ENCODE peak calls at places on chromosomes 16 and 17, in five cellular contexts. One of them, this sample, is unnamed.

GRCh38 chr17:6753006-6753445 is 2.8 kb upstream of the XAF1 start:
- DNase-seq in AG04450: peak
- DNase-seq in A549: no peak
- DNase-seq in mammary epithelial cell: peak
- DNase-seq in thoracic aorta: no peak
- DNase-seq in this sample: peak

GRCh38 chr16:85045641-85046471 is 18.3 kb downstream of the KIAA0513 start:
- DNase-seq in AG04450: no peak
- DNase-seq in A549: no peak
- DNase-seq in thoracic aorta: no peak
- DNase-seq in mammary epithelial cell: no peak
- DNase-seq in this sample: no peak

GRCh38 chr17:61248399-61248798 is 151.2 kb upstream of the TBX2 start:
- DNase-seq in AG04450: no peak
- DNase-seq in thoracic aorta: no peak
- DNase-seq in mammary epithelial cell: no peak
- DNase-seq in A549: peak
- DNase-seq in this sample: no peak

GRCh38 chr16:11494433-11494832 is 92.3 kb downstream of the LITAF start:
- DNase-seq in A549: no peak
- DNase-seq in AG04450: no peak
- DNase-seq in thoracic aorta: no peak
- DNase-seq in mammary epithelial cell: no peak
- DNase-seq in this sample: no peak

GRCh38 chr17:1793447-1793806 is 31.6 kb downstream of the SERPINF1 start:
- DNase-seq in AG04450: no peak
- DNase-seq in A549: no peak
- DNase-seq in mammary epithelial cell: peak
- DNase-seq in thoracic aorta: no peak
- DNase-seq in this sample: no peak

GRCh38 chr17:57603978-57604377 is 141.1 kb downstream of the CCDC182 start:
- DNase-seq in mammary epithelial cell: no peak
- DNase-seq in AG04450: no peak
- DNase-seq in thoracic aorta: no peak
- DNase-seq in A549: no peak
- DNase-seq in this sample: no peak

GRCh38 chr17:795276-795675 is 13.1 kb downstream of the MRM3 start:
- DNase-seq in AG04450: no peak
- DNase-seq in thoracic aorta: no peak
- DNase-seq in A549: no peak
- DNase-seq in mammary epithelial cell: no peak
- DNase-seq in this sample: no peak

GRCh38 chr16:5633845-5634440 is 536.3 kb upstream of the EEF2KMT start:
- DNase-seq in A549: peak
- DNase-seq in thoracic aorta: no peak
- DNase-seq in mammary epithelial cell: no peak
- DNase-seq in AG04450: no peak
- DNase-seq in this sample: no peak

GRCh38 chr17:40564195-40564882 is 933 bp downstream of the CCR7 start:
- DNase-seq in A549: no peak
- DNase-seq in thoracic aorta: no peak
- DNase-seq in AG04450: no peak
- DNase-seq in mammary epithelial cell: no peak
- DNase-seq in this sample: no peak

GRCh38 chr17:15157051-15157450 is 108.1 kb downstream of the PMP22 start:
- DNase-seq in thoracic aorta: no peak
- DNase-seq in A549: no peak
- DNase-seq in mammary epithelial cell: no peak
- DNase-seq in AG04450: no peak
- DNase-seq in this sample: no peak

GRCh38 chr17:17081304-17081940 is 39.2 kb downstream of the MPRIP start:
- DNase-seq in thoracic aorta: no peak
- DNase-seq in A549: no peak
- DNase-seq in AG04450: no peak
- DNase-seq in mammary epithelial cell: no peak
- DNase-seq in this sample: no peak

GRCh38 chr16:66470556-66470955 is 43.5 kb downstream of the BEAN1 start:
- DNase-seq in thoracic aorta: no peak
- DNase-seq in A549: no peak
- DNase-seq in mammary epithelial cell: no peak
- DNase-seq in AG04450: no peak
- DNase-seq in this sample: no peak

GRCh38 chr17:16141685-16142084 is 73.6 kb downstream of the NCOR1 start:
- DNase-seq in AG04450: no peak
- DNase-seq in thoracic aorta: no peak
- DNase-seq in A549: no peak
- DNase-seq in mammary epithelial cell: no peak
- DNase-seq in this sample: no peak

GRCh38 chr17:50397919-50398285 is 579 bp upstream of the LRRC59 start:
- DNase-seq in A549: no peak
- DNase-seq in thoracic aorta: no peak
- DNase-seq in AG04450: no peak
- DNase-seq in mammary epithelial cell: no peak
- DNase-seq in this sample: no peak

GRCh38 chr17:19347323-19348080 is 15.0 kb downstream of the B9D1 start:
- DNase-seq in A549: no peak
- DNase-seq in mammary epithelial cell: no peak
- DNase-seq in thoracic aorta: no peak
- DNase-seq in AG04450: no peak
- DNase-seq in this sample: no peak

GRCh38 chr17:55585629-55586028 is 74.4 kb upstream of the SMIM36 start:
- DNase-seq in thoracic aorta: no peak
- DNase-seq in mammary epithelial cell: no peak
- DNase-seq in A549: no peak
- DNase-seq in AG04450: no peak
- DNase-seq in this sample: no peak
- TF ChIP-seq CTCF in thoracic aorta: no peak
- TF ChIP-seq CTCF in mammary epithelial cell: peak
- TF ChIP-seq CTCF in A549: no peak
- TF ChIP-seq CTCF in AG04450: no peak
- TF ChIP-seq CTCF in this sample: no peak

DNA sequence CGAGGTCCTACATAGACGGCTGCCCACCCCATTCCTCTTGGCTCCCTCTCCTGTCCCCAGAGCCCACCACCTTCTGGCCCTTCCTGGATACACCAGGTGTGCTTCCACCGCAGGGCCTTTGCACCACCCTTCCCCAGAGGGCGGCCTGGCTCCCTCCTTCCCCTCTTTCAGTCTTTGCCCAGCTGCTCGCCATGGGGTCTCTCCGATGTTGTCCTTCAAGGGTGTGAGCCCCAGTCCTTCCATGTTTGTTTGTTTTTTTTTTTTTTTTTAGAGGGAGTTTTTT is 4.1 kb downstream of the RNF213 start:
- DNase-seq in A549: no peak
- DNase-seq in thoracic aorta: no peak
- DNase-seq in AG04450: no peak
- DNase-seq in mammary epithelial cell: no peak
- DNase-seq in this sample: no peak
- H3K4me3 ChIP-seq in A549: no peak
- H3K4me3 ChIP-seq in thoracic aorta: peak
- H3K4me3 ChIP-seq in AG04450: no peak
- H3K4me3 ChIP-seq in mammary epithelial cell: no peak
- H3K4me3 ChIP-seq in this sample: peak

GRCh38 chr17:75516619-75517276 is 420 bp downstream of the TSEN54 start:
- DNase-seq in A549: no peak
- DNase-seq in mammary epithelial cell: peak
- DNase-seq in thoracic aorta: no peak
- DNase-seq in AG04450: no peak
- DNase-seq in this sample: no peak

GRCh38 chr17:75521290-75521689 is 4.2 kb upstream of the LLGL2 start:
- DNase-seq in mammary epithelial cell: no peak
- DNase-seq in thoracic aorta: no peak
- DNase-seq in AG04450: no peak
- DNase-seq in A549: no peak
- DNase-seq in this sample: no peak

GRCh38 chr17:75517277-75517865 is 1.0 kb downstream of the TSEN54 start:
- DNase-seq in A549: no peak
- DNase-seq in AG04450: no peak
- DNase-seq in mammary epithelial cell: no peak
- DNase-seq in thoracic aorta: no peak
- DNase-seq in this sample: no peak

GRCh38 chr17:75518201-75518600 is 1.9 kb downstream of the TSEN54 start:
- DNase-seq in A549: no peak
- DNase-seq in AG04450: no peak
- DNase-seq in thoracic aorta: no peak
- DNase-seq in mammary epithelial cell: no peak
- DNase-seq in this sample: no peak

DNA sequence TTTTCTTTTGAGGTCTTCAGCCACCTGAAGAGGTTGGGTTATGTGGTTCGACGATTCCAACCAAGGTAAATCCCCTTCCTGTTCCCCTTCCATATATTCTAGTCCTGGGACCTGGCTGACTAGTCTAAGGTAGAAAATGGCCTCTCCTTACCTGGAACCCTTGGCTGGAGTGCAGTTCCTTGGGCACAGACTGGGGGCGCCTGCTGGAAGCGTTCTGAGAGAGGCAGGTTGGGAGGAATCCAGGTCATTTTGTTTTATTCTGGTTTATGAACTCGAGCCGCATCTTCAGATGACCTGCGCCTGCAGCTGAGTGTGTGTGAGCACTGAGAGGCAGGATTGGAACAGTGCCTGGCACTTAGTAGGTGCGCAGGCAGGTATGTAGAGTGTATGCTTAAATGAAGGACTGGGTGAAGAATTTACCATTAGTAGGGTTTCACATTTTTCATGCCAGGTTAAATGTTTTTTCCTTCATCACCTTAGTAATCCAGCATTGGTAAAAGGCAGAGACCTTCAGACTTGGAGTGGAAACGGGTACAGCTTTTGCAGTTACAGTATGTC is 2.7 kb downstream of the TSEN54 start:
- DNase-seq in AG04450: no peak
- DNase-seq in A549: no peak
- DNase-seq in mammary epithelial cell: no peak
- DNase-seq in thoracic aorta: no peak
- DNase-seq in this sample: no peak
- TF ChIP-seq CTCF in AG04450: no peak
- TF ChIP-seq CTCF in A549: no peak
- TF ChIP-seq CTCF in mammary epithelial cell: no peak
- TF ChIP-seq CTCF in thoracic aorta: no peak
- TF ChIP-seq CTCF in this sample: no peak

GRCh38 chr17:63477471-63478440 is 895 bp downstream of the ACE start:
- DNase-seq in A549: no peak
- DNase-seq in thoracic aorta: no peak
- DNase-seq in mammary epithelial cell: no peak
- DNase-seq in AG04450: no peak
- DNase-seq in this sample: no peak

GRCh38 chr17:63474914-63475460 is 1.9 kb upstream of the ACE start:
- DNase-seq in A549: no peak
- DNase-seq in thoracic aorta: no peak
- DNase-seq in AG04450: no peak
- DNase-seq in mammary epithelial cell: no peak
- DNase-seq in this sample: no peak

GRCh38 chr17:63475491-63476412 is 1.1 kb upstream of the ACE start:
- DNase-seq in thoracic aorta: no peak
- DNase-seq in AG04450: no peak
- DNase-seq in A549: no peak
- DNase-seq in mammary epithelial cell: no peak
- DNase-seq in this sample: no peak

GRCh38 chr17:63476857-63477470 is at the start of gene ACE:
- DNase-seq in mammary epithelial cell: no peak
- DNase-seq in thoracic aorta: no peak
- DNase-seq in A549: peak
- DNase-seq in AG04450: no peak
- DNase-seq in this sample: no peak

DNA sequence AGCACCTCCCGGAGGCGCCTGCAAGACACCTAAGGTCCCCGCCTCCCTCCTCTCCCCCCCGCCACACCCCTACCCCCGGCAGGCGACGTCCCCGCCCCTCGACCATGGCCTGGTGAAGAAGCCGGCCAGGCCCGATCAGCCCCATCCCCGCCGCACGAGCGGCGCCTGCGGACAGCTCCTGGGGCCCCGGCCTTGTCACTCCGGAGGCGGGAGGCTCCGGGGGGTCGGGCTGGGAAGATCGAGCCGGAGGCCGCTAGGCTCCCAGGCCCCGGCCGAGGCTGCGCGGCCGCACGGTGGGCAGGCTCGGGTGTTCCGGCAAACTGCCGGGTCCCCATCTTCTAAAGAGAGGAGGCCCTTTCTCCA is 386 bp upstream of the ACE start:
- DNase-seq in thoracic aorta: no peak
- DNase-seq in A549: no peak
- DNase-seq in AG04450: no peak
- DNase-seq in mammary epithelial cell: no peak
- DNase-seq in this sample: no peak
- H3K4me3 ChIP-seq in thoracic aorta: peak
- H3K4me3 ChIP-seq in A549: peak
- H3K4me3 ChIP-seq in AG04450: peak
- H3K4me3 ChIP-seq in mammary epithelial cell: no peak
- H3K4me3 ChIP-seq in this sample: peak

GRCh38 chr17:65278050-65278819 is 141.1 kb downstream of the RGS9 start:
- DNase-seq in AG04450: no peak
- DNase-seq in A549: peak
- DNase-seq in mammary epithelial cell: peak
- DNase-seq in thoracic aorta: no peak
- DNase-seq in this sample: no peak
- TF ChIP-seq CTCF in AG04450: peak
- TF ChIP-seq CTCF in A549: peak
- TF ChIP-seq CTCF in mammary epithelial cell: peak
- TF ChIP-seq CTCF in thoracic aorta: peak
- TF ChIP-seq CTCF in this sample: peak

DNA sequence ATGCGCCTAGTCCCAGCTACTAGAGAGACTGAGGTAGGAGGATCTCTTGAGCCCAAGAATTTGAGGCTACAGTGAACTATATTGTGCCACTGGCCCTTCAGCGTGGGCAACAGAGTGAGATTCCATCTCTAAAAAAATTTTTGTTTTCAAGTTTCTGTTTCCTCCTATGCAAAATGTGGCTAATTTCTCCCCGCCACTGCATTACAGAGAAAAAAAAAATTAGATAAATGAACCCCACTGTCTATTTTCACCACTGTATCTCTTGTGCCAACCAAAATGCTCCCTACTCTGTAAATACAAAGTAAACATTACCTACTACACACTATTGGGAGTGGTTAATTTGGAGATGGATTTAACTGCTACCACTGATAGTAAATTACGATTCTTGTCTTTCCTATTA is 2.0 kb downstream of the MARF1 start:
- DNase-seq in thoracic aorta: no peak
- DNase-seq in mammary epithelial cell: no peak
- DNase-seq in AG04450: no peak
- DNase-seq in A549: no peak
- DNase-seq in this sample: no peak
- H3K4me3 ChIP-seq in thoracic aorta: no peak
- H3K4me3 ChIP-seq in mammary epithelial cell: peak
- H3K4me3 ChIP-seq in AG04450: no peak
- H3K4me3 ChIP-seq in A549: no peak
- H3K4me3 ChIP-seq in this sample: no peak

GRCh38 chr17:33290156-33290697 is 2.9 kb downstream of the ASIC2 start:
- DNase-seq in mammary epithelial cell: no peak
- DNase-seq in thoracic aorta: no peak
- DNase-seq in A549: no peak
- DNase-seq in AG04450: no peak
- DNase-seq in this sample: no peak

GRCh38 chr17:33292184-33292980 is 713 bp downstream of the ASIC2 start:
- DNase-seq in thoracic aorta: no peak
- DNase-seq in AG04450: no peak
- DNase-seq in mammary epithelial cell: peak
- DNase-seq in A549: peak
- DNase-seq in this sample: no peak

GRCh38 chr17:33291248-33292183 is 1.6 kb downstream of the ASIC2 start:
- DNase-seq in A549: peak
- DNase-seq in mammary epithelial cell: peak
- DNase-seq in thoracic aorta: no peak
- DNase-seq in AG04450: no peak
- DNase-seq in this sample: no peak

GRCh38 chr17:33294994-33295393 is 1.9 kb upstream of the ASIC2 start:
- DNase-seq in thoracic aorta: no peak
- DNase-seq in A549: no peak
- DNase-seq in mammary epithelial cell: no peak
- DNase-seq in AG04450: no peak
- DNase-seq in this sample: no peak

GRCh38 chr17:33292981-33293867 is at the start of gene ASIC2:
- DNase-seq in thoracic aorta: no peak
- DNase-seq in mammary epithelial cell: peak
- DNase-seq in AG04450: no peak
- DNase-seq in A549: peak
- DNase-seq in this sample: no peak
- TF ChIP-seq CTCF in thoracic aorta: no peak
- TF ChIP-seq CTCF in mammary epithelial cell: no peak
- TF ChIP-seq CTCF in AG04450: no peak
- TF ChIP-seq CTCF in A549: no peak
- TF ChIP-seq CTCF in this sample: no peak